ENCODE peak calls at places on chromosome 15, in four cellular contexts. Y, F, U and Z are unnamed samples.

GRCh38 chr15:40441736-40442531 is 1.2 kb downstream of the BAHD1 start:
- DNase-seq in F (no peak), Y (no peak), U (no peak), Z (no peak)

GRCh38 chr15:48168626-48169025 is 9.5 kb downstream of the MYEF2 start:
- DNase-seq in U (no peak), F (no peak), Y (no peak), Z (no peak)

GRCh38 chr15:72902245-72902928 is 118.8 kb upstream of the ADPGK start:
- DNase-seq in U (no peak), F (peak), Y (no peak), Z (peak)

GRCh38 chr15:59283717-59284336 is 77.2 kb downstream of the LDHAL6B start:
- DNase-seq in F (no peak), U (peak), Y (no peak), Z (no peak)

GRCh38 chr15:45635191-45635638 is 386 bp downstream of the SQOR start:
- DNase-seq in Y (peak), U (no peak), F (peak), Z (peak)

GRCh38 chr15:92880796-92881569 is 19.1 kb upstream of the CHD2 start:
- DNase-seq in F (no peak), Y (no peak), U (peak), Z (no peak)

GRCh38 chr15:100100926-100101325 is 240.8 kb downstream of the ADAMTS17 start:
- DNase-seq in U (no peak), Y (no peak), F (no peak), Z (no peak)

GRCh38 chr15:66287461-66288055 is 5.8 kb upstream of the DIS3L start:
- DNase-seq in F (no peak), Y (no peak), U (peak), Z (no peak)

GRCh38 chr15:29097971-29098370 is 171.7 kb downstream of the NSMCE3 start:
- DNase-seq in F (no peak), Y (no peak), U (no peak), Z (no peak)

GRCh38 chr15:39908186-39908585 is 11.9 kb downstream of the GPR176 start:
- DNase-seq in F (no peak), U (peak), Y (no peak), Z (no peak)

GRCh38 chr15:36331531-36332275 is 247.7 kb upstream of the CDIN1 start:
- DNase-seq in Y (no peak), U (no peak), F (no peak), Z (no peak)

GRCh38 chr15:41917767-41918430 is 24.0 kb upstream of the SPTBN5 start:
- DNase-seq in F (peak), U (peak), Y (no peak), Z (peak)